ENCODE peak calls at places on chromosomes 3 and 15, in seven cellular contexts. I, Y, B, F, G, Q and H are unnamed samples.

GRCh38 chr3:156685198-156685597 is 10.8 kb downstream of the TIPARP start:
- DNase-seq in I (no peak), Y (no peak), B (no peak), F (no peak), G (peak; percentile 83), Q (peak; percentile 69), H (no peak)

GRCh38 chr3:140292684-140293083 is 357.7 kb downstream of the CLSTN2 start:
- DNase-seq in I (peak; percentile 17), Y (no peak), B (peak; percentile 35), F (peak; percentile 77), G (peak; percentile 100), Q (peak; percentile 75), H (no peak)

GRCh38 chr3:55683666-55684270 is 196.7 kb upstream of the WNT5A start:
- DNase-seq in I (no peak), Y (no peak), B (no peak), F (no peak), G (no peak), Q (no peak), H (no peak)

GRCh38 chr3:146117406-146118285 is 43.3 kb downstream of the PLOD2 start:
- DNase-seq in I (no peak), Y (no peak), B (peak; percentile 70), F (peak; percentile 70), G (peak; percentile 95), Q (peak; percentile 25), H (no peak)

GRCh38 chr3:173932624-173933023 is 535.1 kb downstream of the NLGN1 start:
- DNase-seq in I (peak; percentile 44), Y (no peak), B (peak; percentile 4), F (peak; percentile 45), G (peak; percentile 67), Q (peak; percentile 32), H (no peak)

GRCh38 chr3:128426128-128426921 is 40.4 kb downstream of the DNAJB8 start:
- DNase-seq in I (peak; percentile 79), Y (no peak), B (no peak), F (no peak), G (peak; percentile 14), Q (peak; percentile 10), H (peak; percentile 96)

GRCh38 chr3:23479615-23480323 is 276.6 kb downstream of the UBE2E2 start:
- DNase-seq in I (no peak), Y (no peak), B (no peak), F (no peak), G (no peak), Q (no peak), H (no peak)

GRCh38 chr3:171953300-171954022 is 85.9 kb upstream of the FNDC3B start:
- DNase-seq in I (no peak), Y (no peak), B (no peak), F (no peak), G (no peak), Q (peak; percentile 26), H (no peak)

GRCh38 chr3:101204246-101204645 is 116.1 kb downstream of the IMPG2 start:
- DNase-seq in I (no peak), Y (no peak), B (no peak), F (no peak), G (no peak), Q (peak; percentile 63), H (no peak)

GRCh38 chr15:92733934-92734521 is 78.5 kb upstream of the FAM174B start:
- DNase-seq in I (peak; percentile 26), Y (no peak), B (no peak), F (no peak), G (peak; percentile 32), Q (no peak), H (no peak)

GRCh38 chr3:72820405-72820804 is 27.8 kb downstream of the SHQ1 start:
- DNase-seq in I (no peak), Y (no peak), B (no peak), F (no peak), G (peak; percentile 84), Q (peak; percentile 26), H (no peak)

GRCh38 chr3:124272611-124273151 is 280.8 kb upstream of the ROPN1 start:
- DNase-seq in I (no peak), Y (no peak), B (no peak), F (no peak), G (no peak), Q (no peak), H (no peak)

GRCh38 chr3:65732060-65732933 is 306.4 kb downstream of the MAGI1 start:
- DNase-seq in I (peak; percentile 79), Y (peak; percentile 10), B (peak; percentile 46), F (peak; percentile 10), G (peak; percentile 73), Q (peak; percentile 52), H (peak; percentile 60)

GRCh38 chr15:78265752-78266224 is 1.4 kb downstream of the DNAJA4 start:
- DNase-seq in I (peak; percentile 16), Y (no peak), B (peak; percentile 39), F (peak; percentile 62), G (peak; percentile 55), Q (peak; percentile 54), H (no peak)

GRCh38 chr15:78263351-78263781 is 996 bp upstream of the DNAJA4 start:
- DNase-seq in I (no peak), Y (no peak), B (no peak), F (no peak), G (no peak), Q (no peak), H (peak; percentile 43)

GRCh38 chr15:78265137-78265460 is 737 bp downstream of the DNAJA4 start:
- DNase-seq in I (no peak), Y (no peak), B (no peak), F (no peak), G (no peak), Q (no peak), H (no peak)

GRCh38 chr15:78263907-78264303 is 457 bp upstream of the DNAJA4 start:
- DNase-seq in I (no peak), Y (no peak), B (no peak), F (no peak), G (no peak), Q (no peak), H (no peak)

DNA sequence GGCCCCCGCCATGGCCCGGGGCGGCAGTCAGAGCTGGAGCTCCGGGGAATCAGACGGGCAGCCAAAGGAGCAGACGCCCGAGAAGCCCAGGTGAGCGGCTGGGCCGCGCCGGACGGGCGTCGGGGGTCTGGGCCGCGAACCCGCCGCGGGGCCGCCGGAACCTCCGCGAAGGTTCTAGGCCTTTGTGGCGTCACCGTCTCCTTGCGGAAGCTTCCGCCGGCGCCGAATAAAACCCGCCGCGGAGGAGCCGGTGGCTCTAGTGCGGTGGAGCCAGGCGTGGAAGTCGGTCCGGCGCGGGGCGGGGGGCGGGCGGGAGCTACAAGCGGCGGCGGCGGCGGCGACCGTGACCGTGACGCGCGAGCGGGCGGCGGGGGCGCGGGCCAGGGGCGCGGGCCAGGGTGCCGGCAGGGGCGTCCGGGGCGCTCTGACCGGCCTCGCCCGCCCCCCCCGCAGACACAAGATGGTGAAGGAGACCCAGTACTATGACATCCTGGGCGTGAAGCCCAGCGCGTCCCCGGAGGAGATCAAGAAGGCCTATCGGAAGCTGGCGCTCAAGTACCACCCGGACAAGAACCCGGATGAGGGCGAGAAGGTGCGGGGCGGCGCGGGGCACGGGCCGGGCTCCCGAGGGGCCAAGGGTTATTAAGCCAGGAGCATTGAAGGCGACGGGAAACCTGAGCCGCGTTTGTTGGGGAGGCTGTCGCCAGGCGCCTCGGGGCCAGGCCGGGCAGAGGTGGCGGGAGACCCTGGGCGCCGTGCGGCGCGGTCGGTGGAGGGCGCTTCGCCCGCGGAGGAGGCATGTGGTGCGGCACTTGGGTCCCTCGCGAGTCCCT is at the start of gene DNAJA4:
- DNase-seq in I (peak; percentile 29), Y (no peak), B (no peak), F (no peak), G (peak; percentile 37), Q (no peak), H (peak; percentile 81)
- TF ChIP-seq CTCF in I (no peak), Y (peak; percentile 34), B (no peak), F (no peak), G (no peak), Q (no peak), H (peak; percentile 28)

GRCh38 chr3:10733297-10733696 is 82.7 kb upstream of the SLC6A11 start:
- DNase-seq in I (no peak), Y (no peak), B (no peak), F (no peak), G (no peak), Q (no peak), H (no peak)
- TF ChIP-seq CTCF in I (no peak), Y (no peak), B (no peak), F (no peak), G (no peak), Q (no peak), H (no peak)

DNA sequence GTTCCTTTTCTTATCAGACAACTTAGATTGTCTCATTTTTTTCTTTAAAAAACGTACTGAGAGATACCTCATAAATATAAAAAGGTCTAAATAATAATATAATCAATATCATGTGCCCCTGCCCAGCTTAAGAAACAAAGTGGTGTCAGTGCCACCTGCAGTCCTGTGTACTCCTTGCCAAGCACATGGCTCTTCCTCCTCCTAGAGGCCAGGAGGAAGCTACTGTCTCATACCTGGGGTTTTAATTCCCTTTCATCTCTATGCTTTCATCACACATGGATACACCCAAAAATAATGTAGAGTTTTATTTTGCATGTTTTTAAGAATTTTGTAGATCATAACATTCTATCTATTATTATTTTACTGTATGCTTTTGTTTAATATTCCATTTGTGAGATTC is 98.6 kb upstream of the C15orf61 start:
- DNase-seq in I (no peak), Y (no peak), B (no peak), F (no peak), G (no peak), Q (no peak), H (no peak)
- TF ChIP-seq CTCF in I (no peak), Y (no peak), B (no peak), F (no peak), G (no peak), Q (peak; percentile 21), H (peak; percentile 2)

GRCh38 chr3:138174421-138175122 is at the start of gene DBR1:
- DNase-seq in I (peak; percentile 88), Y (peak; percentile 70), B (no peak), F (no peak), G (peak; percentile 83), Q (peak; percentile 79), H (peak; percentile 75)

GRCh38 chr3:138184994-138185393 is 2.1 kb upstream of the ARMC8 start:
- DNase-seq in I (peak; percentile 26), Y (no peak), B (no peak), F (no peak), G (peak; percentile 44), Q (peak; percentile 25), H (no peak)

GRCh38 chr3:138186216-138186615 is 885 bp upstream of the ARMC8 start:
- DNase-seq in I (peak; percentile 9), Y (no peak), B (no peak), F (no peak), G (no peak), Q (peak; percentile 4), H (no peak)

DNA sequence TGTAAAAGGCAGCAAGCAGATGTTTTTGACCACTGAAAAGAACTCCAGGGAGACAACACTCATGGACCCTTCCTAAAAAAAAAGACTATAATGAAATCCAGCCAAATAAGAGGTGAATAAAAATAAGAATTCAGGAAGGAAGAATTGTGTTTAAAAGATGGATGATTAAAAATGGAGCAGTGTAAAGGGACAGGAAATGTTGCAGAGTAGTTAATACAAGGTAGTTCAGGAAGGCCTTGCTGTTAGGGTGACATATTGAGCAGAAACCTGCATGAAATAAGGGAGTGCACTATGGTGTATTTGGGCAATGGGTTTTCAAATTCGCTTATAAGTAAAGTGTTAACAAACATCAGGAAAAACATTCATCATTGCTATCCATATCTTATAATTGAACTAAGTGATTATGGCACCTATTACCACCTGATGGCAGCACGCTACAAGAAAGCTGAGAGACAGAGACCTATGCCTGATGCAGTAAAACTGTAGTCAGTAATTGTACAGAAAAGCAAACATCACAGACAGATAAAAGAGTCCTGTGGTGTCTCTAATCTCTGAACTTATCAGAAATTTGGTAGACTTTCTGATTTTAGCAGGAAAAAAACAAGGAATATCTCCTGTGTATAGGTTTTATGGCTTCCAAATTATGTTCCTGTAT is 5.8 kb upstream of the DBR1 start:
- DNase-seq in I (peak; percentile 60), Y (no peak), B (no peak), F (no peak), G (peak; percentile 57), Q (peak; percentile 37), H (peak; percentile 49)
- TF ChIP-seq CTCF in I (peak; percentile 57), Y (peak; percentile 42), B (peak; percentile 39), F (peak; percentile 56), G (peak; percentile 53), Q (peak; percentile 71), H (peak; percentile 71)

GRCh38 chr3:98952404-98952803 is 50.9 kb upstream of the DCBLD2 start:
- DNase-seq in I (no peak), Y (no peak), B (no peak), F (no peak), G (no peak), Q (no peak), H (no peak)
- TF ChIP-seq CTCF in I (no peak), Y (no peak), B (no peak), F (no peak), G (no peak), Q (no peak), H (no peak)